ENCODE peak calls at places on chromosome 15, in five cellular contexts. One of them, this sample, is unnamed.

GRCh38 chr15:26867199-26868007 is 541 bp downstream of the GABRA5 start:
- DNase-seq in PC-9: no peak
- DNase-seq in left lung: no peak
- DNase-seq in tibial artery: no peak
- DNase-seq in tibial nerve: no peak
- DNase-seq in this sample: no peak

GRCh38 chr15:48060396-48060795 is 60.4 kb upstream of the SLC24A5 start:
- DNase-seq in left lung: no peak
- DNase-seq in tibial nerve: no peak
- DNase-seq in tibial artery: no peak
- DNase-seq in PC-9: no peak
- DNase-seq in this sample: no peak

GRCh38 chr15:39495871-39496459 is 84.9 kb upstream of the THBS1 start:
- DNase-seq in left lung: no peak
- DNase-seq in tibial artery: no peak
- DNase-seq in PC-9: no peak
- DNase-seq in tibial nerve: no peak
- DNase-seq in this sample: no peak

GRCh38 chr15:67967871-67968423 is 86.2 kb upstream of the PIAS1 start:
- DNase-seq in tibial nerve: peak; percentile 49
- DNase-seq in tibial artery: peak; percentile 89
- DNase-seq in left lung: peak; percentile 87
- DNase-seq in PC-9: peak; percentile 43
- DNase-seq in this sample: no peak

GRCh38 chr15:31869640-31870335 is 160.5 kb upstream of the CHRNA7 start:
- DNase-seq in left lung: no peak
- DNase-seq in PC-9: no peak
- DNase-seq in tibial nerve: no peak
- DNase-seq in tibial artery: no peak
- DNase-seq in this sample: no peak

GRCh38 chr15:47504624-47505256 is 212.6 kb upstream of the SEMA6D start:
- DNase-seq in tibial nerve: no peak
- DNase-seq in PC-9: no peak
- DNase-seq in tibial artery: no peak
- DNase-seq in left lung: peak; percentile 32
- DNase-seq in this sample: no peak

GRCh38 chr15:74444106-74445062 is 10.6 kb upstream of the SEMA7A start:
- DNase-seq in tibial nerve: no peak
- DNase-seq in PC-9: no peak
- DNase-seq in tibial artery: no peak
- DNase-seq in left lung: no peak
- DNase-seq in this sample: no peak

GRCh38 chr15:29945943-29946591 is 123.8 kb upstream of the TJP1 start:
- DNase-seq in tibial artery: no peak
- DNase-seq in PC-9: no peak
- DNase-seq in tibial nerve: no peak
- DNase-seq in left lung: no peak
- DNase-seq in this sample: no peak

GRCh38 chr15:80743189-80743833 is 35.9 kb upstream of the CEMIP start:
- DNase-seq in tibial artery: no peak
- DNase-seq in left lung: peak; percentile 41
- DNase-seq in tibial nerve: no peak
- DNase-seq in PC-9: peak; percentile 3
- DNase-seq in this sample: no peak

GRCh38 chr15:28977377-28978010 is 91.7 kb downstream of the APBA2 start:
- DNase-seq in tibial artery: no peak
- DNase-seq in PC-9: peak; percentile 3
- DNase-seq in left lung: no peak
- DNase-seq in tibial nerve: no peak
- DNase-seq in this sample: no peak

GRCh38 chr15:39466428-39466827 is 114.5 kb upstream of the THBS1 start:
- DNase-seq in tibial artery: no peak
- DNase-seq in left lung: peak; percentile 41
- DNase-seq in PC-9: no peak
- DNase-seq in tibial nerve: no peak
- DNase-seq in this sample: no peak

GRCh38 chr15:49712846-49713450 is 92.1 kb downstream of the DTWD1 start:
- DNase-seq in left lung: no peak
- DNase-seq in tibial nerve: no peak
- DNase-seq in PC-9: no peak
- DNase-seq in tibial artery: no peak
- DNase-seq in this sample: no peak

GRCh38 chr15:63122002-63122893 is 587 bp downstream of the LACTB start:
- DNase-seq in tibial artery: peak; percentile 95
- DNase-seq in tibial nerve: peak; percentile 67
- DNase-seq in PC-9: peak; percentile 88
- DNase-seq in left lung: peak; percentile 94
- DNase-seq in this sample: peak; percentile 19

GRCh38 chr15:69346112-69346511 is 47.4 kb downstream of the PAQR5 start:
- DNase-seq in tibial nerve: no peak
- DNase-seq in PC-9: no peak
- DNase-seq in tibial artery: no peak
- DNase-seq in left lung: no peak
- DNase-seq in this sample: no peak

GRCh38 chr15:62896380-62896866 is 146.1 kb upstream of the TPM1 start:
- DNase-seq in left lung: no peak
- DNase-seq in tibial artery: no peak
- DNase-seq in PC-9: peak; percentile 74
- DNase-seq in tibial nerve: no peak
- DNase-seq in this sample: no peak

GRCh38 chr15:80931721-80932609 is 57.7 kb downstream of the MESD start:
- DNase-seq in left lung: no peak
- DNase-seq in tibial artery: peak; percentile 89
- DNase-seq in PC-9: no peak
- DNase-seq in tibial nerve: peak; percentile 13
- DNase-seq in this sample: no peak

GRCh38 chr15:31975446-31976229 is 54.7 kb upstream of the CHRNA7 start:
- DNase-seq in tibial nerve: no peak
- DNase-seq in PC-9: no peak
- DNase-seq in tibial artery: no peak
- DNase-seq in left lung: no peak
- DNase-seq in this sample: no peak

GRCh38 chr15:59688383-59688887 is 685 bp downstream of the BNIP2 start:
- DNase-seq in tibial artery: no peak
- DNase-seq in tibial nerve: peak; percentile 78
- DNase-seq in left lung: no peak
- DNase-seq in PC-9: no peak
- DNase-seq in this sample: peak; percentile 33

GRCh38 chr15:98776607-98777281 is 128.4 kb downstream of the IGF1R start:
- DNase-seq in PC-9: no peak
- DNase-seq in left lung: peak; percentile 52
- DNase-seq in tibial nerve: peak; percentile 34
- DNase-seq in tibial artery: no peak
- DNase-seq in this sample: peak; percentile 57

GRCh38 chr15:85316244-85316934 is 64.0 kb upstream of the AKAP13 start:
- DNase-seq in PC-9: no peak
- DNase-seq in left lung: no peak
- DNase-seq in tibial artery: no peak
- DNase-seq in tibial nerve: no peak
- DNase-seq in this sample: no peak

GRCh38 chr15:68417897-68418296 is 14.1 kb downstream of the ITGA11 start:
- DNase-seq in tibial artery: peak; percentile 10
- DNase-seq in PC-9: no peak
- DNase-seq in left lung: no peak
- DNase-seq in tibial nerve: peak; percentile 4
- DNase-seq in this sample: no peak

GRCh38 chr15:28017423-28017924 is 81.6 kb downstream of the OCA2 start:
- DNase-seq in left lung: no peak
- DNase-seq in PC-9: no peak
- DNase-seq in tibial nerve: no peak
- DNase-seq in tibial artery: peak; percentile 56
- DNase-seq in this sample: no peak

GRCh38 chr15:31508656-31509055 is 182.0 kb downstream of the KLF13 start:
- DNase-seq in left lung: no peak
- DNase-seq in tibial nerve: no peak
- DNase-seq in tibial artery: no peak
- DNase-seq in PC-9: no peak
- DNase-seq in this sample: no peak

GRCh38 chr15:74763416-74763815 is 14.8 kb downstream of the CYP1A2 start:
- DNase-seq in tibial artery: no peak
- DNase-seq in PC-9: no peak
- DNase-seq in tibial nerve: no peak
- DNase-seq in left lung: no peak
- DNase-seq in this sample: no peak

GRCh38 chr15:94305133-94305532 is 73.8 kb downstream of the MCTP2 start:
- DNase-seq in PC-9: no peak
- DNase-seq in left lung: no peak
- DNase-seq in tibial nerve: no peak
- DNase-seq in tibial artery: no peak
- DNase-seq in this sample: no peak

GRCh38 chr15:22786868-22787698 is 639 bp downstream of the NIPA1 start:
- DNase-seq in PC-9: peak; percentile 31
- DNase-seq in tibial nerve: no peak
- DNase-seq in tibial artery: peak; percentile 64
- DNase-seq in left lung: no peak
- DNase-seq in this sample: no peak

GRCh38 chr15:65130941-65131340 is 2.7 kb downstream of the PDCD7 start:
- DNase-seq in PC-9: no peak
- DNase-seq in tibial nerve: no peak
- DNase-seq in left lung: no peak
- DNase-seq in tibial artery: no peak
- DNase-seq in this sample: no peak

GRCh38 chr15:65133550-65134200 is at the start of gene PDCD7:
- DNase-seq in PC-9: peak; percentile 70
- DNase-seq in left lung: peak; percentile 91
- DNase-seq in tibial artery: peak; percentile 90
- DNase-seq in tibial nerve: peak; percentile 78
- DNase-seq in this sample: peak; percentile 75

GRCh38 chr15:65132841-65133549 is 613 bp downstream of the PDCD7 start:
- DNase-seq in PC-9: peak; percentile 34
- DNase-seq in tibial artery: no peak
- DNase-seq in tibial nerve: no peak
- DNase-seq in left lung: peak; percentile 38
- DNase-seq in this sample: peak; percentile 49
- H3K27ac ChIP-seq in PC-9: no peak overlapping the region
- H3K27ac ChIP-seq in tibial artery: peak overlapping the region; percentile 91
- H3K27ac ChIP-seq in tibial nerve: peak overlapping the region; percentile 68
- H3K27ac ChIP-seq in left lung: peak overlapping the region; percentile 74
- H3K27ac ChIP-seq in this sample: peak overlapping the region; percentile 80

DNA sequence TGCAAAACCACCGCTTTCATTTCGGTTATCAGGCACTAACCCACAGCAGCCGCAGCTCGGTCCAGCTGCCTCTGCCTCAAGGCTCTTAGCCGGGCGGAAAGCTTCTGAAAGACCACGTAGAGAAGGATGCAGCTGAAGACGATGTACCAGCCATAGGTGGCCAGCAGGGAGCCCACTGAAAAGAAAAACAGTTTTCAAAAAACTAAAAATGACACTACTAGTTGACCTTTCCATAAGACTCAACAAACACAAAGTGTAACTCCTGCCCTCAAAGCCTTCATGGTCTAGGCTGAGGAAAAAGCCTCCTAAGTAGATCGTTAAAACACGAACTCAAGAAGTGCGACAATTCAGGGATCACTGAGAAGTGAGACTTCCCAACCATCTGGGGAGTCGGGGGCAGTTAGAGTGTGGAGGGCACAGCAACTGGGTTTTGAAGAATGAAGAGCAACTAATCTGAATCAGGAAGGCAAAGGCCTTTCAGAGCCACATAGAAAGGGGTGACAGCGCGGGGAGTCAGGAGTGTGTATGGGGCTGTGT is 716 bp downstream of the SELENOS start:
- DNase-seq in left lung: no peak
- DNase-seq in tibial nerve: no peak
- DNase-seq in PC-9: no peak
- DNase-seq in tibial artery: no peak
- DNase-seq in this sample: no peak
- TF ChIP-seq CTCF in left lung: no peak
- TF ChIP-seq CTCF in tibial nerve: no peak
- TF ChIP-seq CTCF in PC-9: peak; percentile 52
- TF ChIP-seq CTCF in tibial artery: no peak
- TF ChIP-seq CTCF in this sample: no peak

GRCh38 chr15:65470866-65471265 is 46.6 kb downstream of the DPP8 start:
- DNase-seq in left lung: no peak
- DNase-seq in tibial artery: no peak
- DNase-seq in tibial nerve: no peak
- DNase-seq in PC-9: no peak
- DNase-seq in this sample: no peak

GRCh38 chr15:65466901-65467300 is 44.2 kb upstream of the IGDCC4 start:
- DNase-seq in PC-9: no peak
- DNase-seq in left lung: no peak
- DNase-seq in tibial artery: no peak
- DNase-seq in tibial nerve: no peak
- DNase-seq in this sample: no peak

GRCh38 chr15:65468229-65468628 is 45.5 kb upstream of the IGDCC4 start:
- DNase-seq in left lung: no peak
- DNase-seq in tibial nerve: no peak
- DNase-seq in PC-9: no peak
- DNase-seq in tibial artery: no peak
- DNase-seq in this sample: no peak
- H3K4me3 ChIP-seq in left lung: no peak overlapping the region
- H3K4me3 ChIP-seq in tibial nerve: no peak overlapping the region
- H3K4me3 ChIP-seq in PC-9: no peak overlapping the region
- H3K4me3 ChIP-seq in tibial artery: no peak overlapping the region
- H3K4me3 ChIP-seq in this sample: no peak overlapping the region

DNA sequence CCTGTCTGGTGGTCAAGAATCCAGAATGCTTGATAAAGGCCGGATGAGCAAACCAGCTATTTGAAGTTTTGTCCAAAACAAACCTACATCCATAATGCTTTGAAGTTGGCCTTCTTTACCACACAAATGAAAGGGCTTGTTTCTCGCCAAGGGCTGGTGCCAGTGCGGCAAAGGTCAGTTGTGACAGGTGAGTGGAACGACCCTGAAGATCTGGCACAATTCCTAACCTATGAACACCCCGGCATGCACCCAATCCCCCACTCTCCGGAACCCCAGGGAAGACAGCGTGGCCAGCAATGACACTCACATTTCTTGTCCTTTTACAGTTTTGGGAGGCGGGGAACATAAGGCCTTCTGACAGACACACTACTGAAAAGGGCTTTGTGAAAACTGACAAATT is 90.6 kb downstream of the ATP10A start:
- DNase-seq in PC-9: no peak
- DNase-seq in left lung: no peak
- DNase-seq in tibial artery: no peak
- DNase-seq in tibial nerve: no peak
- DNase-seq in this sample: no peak
- H3K27ac ChIP-seq in PC-9: no peak overlapping the region
- H3K27ac ChIP-seq in left lung: no peak overlapping the region
- H3K27ac ChIP-seq in tibial artery: no peak overlapping the region
- H3K27ac ChIP-seq in tibial nerve: no peak overlapping the region
- H3K27ac ChIP-seq in this sample: no peak overlapping the region

GRCh38 chr15:100517820-100518219 is 10.9 kb downstream of the CERS3 start:
- DNase-seq in left lung: no peak
- DNase-seq in tibial artery: no peak
- DNase-seq in PC-9: no peak
- DNase-seq in tibial nerve: no peak
- DNase-seq in this sample: no peak
- TF ChIP-seq CTCF in left lung: no peak
- TF ChIP-seq CTCF in tibial artery: no peak
- TF ChIP-seq CTCF in PC-9: no peak
- TF ChIP-seq CTCF in tibial nerve: no peak
- TF ChIP-seq CTCF in this sample: no peak

DNA sequence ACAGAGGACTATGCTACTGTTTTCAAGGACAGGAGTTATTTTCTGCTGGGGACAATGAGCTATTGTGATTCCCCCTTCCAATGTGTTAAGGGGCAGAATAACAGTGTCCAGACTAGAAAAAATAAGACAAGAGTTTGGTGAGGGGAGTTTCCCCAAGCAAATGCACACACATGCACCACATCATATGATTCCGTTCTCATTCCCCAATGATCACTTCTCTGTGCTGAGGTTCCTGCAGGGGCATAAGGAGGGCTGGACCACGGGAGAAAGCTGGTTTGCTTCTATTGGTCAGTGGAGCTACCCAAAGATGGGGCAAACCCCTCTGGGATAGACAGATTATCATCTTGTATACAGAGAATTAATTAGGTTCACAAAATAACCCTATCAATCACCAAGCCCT is 80.6 kb downstream of the RBPMS2 start:
- DNase-seq in PC-9: no peak
- DNase-seq in tibial nerve: no peak
- DNase-seq in left lung: no peak
- DNase-seq in tibial artery: no peak
- DNase-seq in this sample: no peak
- H3K4me3 ChIP-seq in PC-9: no peak overlapping the region
- H3K4me3 ChIP-seq in tibial nerve: no peak overlapping the region
- H3K4me3 ChIP-seq in left lung: no peak overlapping the region
- H3K4me3 ChIP-seq in tibial artery: no peak overlapping the region
- H3K4me3 ChIP-seq in this sample: no peak overlapping the region

This sample was measured in CD8-positive, alpha-beta T cell.